ENCODE peak calls at places on chromosomes 6 and 20, in five cellular contexts. I, C, Y, X and M are unnamed samples.

GRCh38 chr6:7146079-7146828 is 38.5 kb downstream of the RREB1 start:
- DNase-seq in I (peak), C (no peak), Y (no peak), X (peak), M (no peak)

GRCh38 chr6:16809753-16810358 is 48.6 kb upstream of the ATXN1 start:
- DNase-seq in I (no peak), C (no peak), Y (no peak), X (no peak), M (no peak)

GRCh38 chr6:93376026-93376540 is 43.3 kb downstream of the EPHA7 start:
- DNase-seq in I (no peak), C (no peak), Y (no peak), X (no peak), M (no peak)

GRCh38 chr6:5537967-5538366 is 276.7 kb downstream of the FARS2 start:
- DNase-seq in I (no peak), C (no peak), Y (no peak), X (no peak), M (no peak)

GRCh38 chr6:12009904-12010634 is 2.0 kb upstream of the HIVEP1 start:
- DNase-seq in I (no peak), C (no peak), Y (no peak), X (no peak), M (no peak)

GRCh38 chr6:113742342-113742741 is 114.8 kb upstream of the MARCKS start:
- DNase-seq in I (no peak), C (no peak), Y (no peak), X (no peak), M (no peak)

GRCh38 chr6:37110455-37111155 is 59.3 kb upstream of the PIM1 start:
- DNase-seq in I (no peak), C (no peak), Y (no peak), X (no peak), M (no peak)

GRCh38 chr6:132491303-132491702 is 21.6 kb downstream of the STX7 start:
- DNase-seq in I (peak), C (no peak), Y (no peak), X (peak), M (no peak)

GRCh38 chr6:163960128-163960527 is 545.6 kb downstream of the QKI start:
- DNase-seq in I (no peak), C (no peak), Y (no peak), X (no peak), M (no peak)

GRCh38 chr6:140871911-140872310 is 1260.8 kb upstream of the GJE1 start:
- DNase-seq in I (no peak), C (no peak), Y (no peak), X (no peak), M (no peak)

GRCh38 chr6:37137201-37137880 is 32.6 kb upstream of the PIM1 start:
- DNase-seq in I (no peak), C (no peak), Y (peak), X (no peak), M (peak)

GRCh38 chr6:83474309-83474708 is 38.0 kb upstream of the PRSS35 start:
- DNase-seq in I (no peak), C (no peak), Y (no peak), X (no peak), M (no peak)

GRCh38 chr6:109389650-109390274 is 7.5 kb upstream of the CD164 start:
- DNase-seq in I (no peak), C (peak), Y (no peak), X (no peak), M (no peak)

GRCh38 chr20:17835240-17835940 is 133.2 kb downstream of the SNX5 start:
- DNase-seq in I (peak), C (peak), Y (no peak), X (no peak), M (no peak)

GRCh38 chr6:151413372-151414145 is 22.2 kb upstream of the ZBTB2 start:
- DNase-seq in I (no peak), C (no peak), Y (no peak), X (no peak), M (no peak)

GRCh38 chr6:141513830-141514229 is 618.9 kb upstream of the GJE1 start:
- DNase-seq in I (no peak), C (no peak), Y (no peak), X (no peak), M (no peak)

GRCh38 chr20:62617711-62618483 is 24.4 kb upstream of the SLCO4A1 start:
- DNase-seq in I (peak), C (peak), Y (no peak), X (no peak), M (no peak)

GRCh38 chr6:157244175-157244574 is 79.1 kb downstream of the TMEM242 start:
- DNase-seq in I (no peak), C (no peak), Y (no peak), X (peak), M (no peak)

GRCh38 chr6:149132336-149132735 is 185.2 kb upstream of the TAB2 start:
- DNase-seq in I (no peak), C (no peak), Y (no peak), X (peak), M (no peak)

GRCh38 chr6:34273242-34273805 is 24.5 kb upstream of the SMIM29 start:
- DNase-seq in I (no peak), C (peak), Y (no peak), X (peak), M (no peak)

GRCh38 chr20:33796263-33796906 is 14.8 kb upstream of the CHMP4B start:
- DNase-seq in I (no peak), C (no peak), Y (no peak), X (no peak), M (no peak)

GRCh38 chr6:17086469-17086868 is 15.4 kb upstream of the STMND1 start:
- DNase-seq in I (peak), C (no peak), Y (peak), X (peak), M (peak)

GRCh38 chr6:32046450-32047083 is 8.4 kb downstream of the CYP21A2 start:
- DNase-seq in I (peak), C (peak), Y (no peak), X (peak), M (no peak)

GRCh38 chr6:37819802-37820712 is 530 bp downstream of the ZFAND3 start:
- DNase-seq in I (peak), C (peak), Y (no peak), X (peak), M (no peak)

GRCh38 chr6:22568854-22569253 is 512 bp upstream of the HDGFL1 start:
- DNase-seq in I (no peak), C (no peak), Y (no peak), X (no peak), M (no peak)

GRCh38 chr6:101879782-101880181 is 486.3 kb downstream of the GRIK2 start:
- DNase-seq in I (no peak), C (no peak), Y (no peak), X (no peak), M (no peak)

GRCh38 chr6:148520109-148520841 is 177.6 kb downstream of the SASH1 start:
- DNase-seq in I (no peak), C (no peak), Y (no peak), X (no peak), M (no peak)

GRCh38 chr6:154425034-154425433 is 68.4 kb upstream of the IPCEF1 start:
- DNase-seq in I (no peak), C (no peak), Y (no peak), X (no peak), M (no peak)

GRCh38 chr6:107064579-107065065 is 36.6 kb downstream of the MTRES1 start:
- DNase-seq in I (peak), C (peak), Y (peak), X (peak), M (no peak)

GRCh38 chr20:57316795-57317201 is 12.8 kb upstream of the SPO11 start:
- DNase-seq in I (no peak), C (no peak), Y (no peak), X (no peak), M (no peak)

GRCh38 chr20:57868310-57868709 is 158.5 kb upstream of the PMEPA1 start:
- DNase-seq in I (no peak), C (no peak), Y (no peak), X (no peak), M (no peak)

GRCh38 chr6:149026530-149026942 is 279.7 kb downstream of the UST start:
- DNase-seq in I (peak), C (no peak), Y (peak), X (peak), M (no peak)

GRCh38 chr20:4171538-4172116 is 156.3 kb upstream of the RNF24 start:
- DNase-seq in I (no peak), C (no peak), Y (no peak), X (no peak), M (no peak)

GRCh38 chr6:11333292-11333849 is 100.9 kb upstream of the NEDD9 start:
- DNase-seq in I (no peak), C (no peak), Y (no peak), X (no peak), M (no peak)

GRCh38 chr6:147053311-147053921 is 150.8 kb upstream of the STXBP5 start:
- DNase-seq in I (no peak), C (no peak), Y (no peak), X (no peak), M (no peak)

GRCh38 chr6:4041480-4041879 is 37.5 kb downstream of the FAM217A start:
- DNase-seq in I (no peak), C (no peak), Y (no peak), X (no peak), M (no peak)

GRCh38 chr20:38435555-38435939 is 419 bp upstream of the SNHG17 start:
- DNase-seq in I (no peak), C (no peak), Y (no peak), X (no peak), M (no peak)
- TF ChIP-seq CTCF in I (no peak), C (no peak), Y (no peak), X (no peak), M (no peak)

GRCh38 chr6:160596433-160596832 is 67.6 kb downstream of the LPA start:
- DNase-seq in I (no peak), C (no peak), Y (no peak), X (no peak), M (no peak)
- TF ChIP-seq CTCF in I (no peak), C (no peak), Y (no peak), X (no peak), M (no peak)

GRCh38 chr20:2651772-2652723 is at the start of gene NOP56:
- DNase-seq in I (peak), C (peak), Y (peak), X (peak), M (peak)
- TF ChIP-seq CTCF in I (no peak), C (no peak), Y (no peak), X (no peak), M (no peak)

GRCh38 chr20:50308513-50309279 is 118.1 kb downstream of the CEBPB start:
- DNase-seq in I (peak), C (peak), Y (peak), X (peak), M (no peak)
- TF ChIP-seq CTCF in I (no peak), C (peak), Y (peak), X (peak), M (no peak)

GRCh38 chr6:19472850-19473249 is 364.3 kb upstream of the ID4 start:
- DNase-seq in I (no peak), C (no peak), Y (no peak), X (peak), M (no peak)
- TF ChIP-seq CTCF in I (no peak), C (peak), Y (peak), X (peak), M (no peak)